ENCODE peak calls at places on chromosome 3, in nine cellular contexts. K, E, U, F, O, P, Y, D and V are unnamed samples.

GRCh38 chr3:5309181-5309580 is 121.7 kb downstream of the EDEM1 start:
- DNase-seq in O (no peak), D (no peak), P (no peak), Y (no peak), K (no peak), F (no peak), E (no peak), U (no peak), V (no peak)

GRCh38 chr3:152539191-152539764 is 270.5 kb downstream of the MBNL1 start:
- DNase-seq in P (no peak), O (no peak), Y (no peak), U (no peak), D (no peak), K (no peak), E (no peak), F (peak), V (no peak)

GRCh38 chr3:177478170-177478859 is 281.0 kb upstream of the TBL1XR1 start:
- DNase-seq in D (peak), K (peak), Y (peak), F (peak), O (no peak), E (no peak), U (no peak), P (no peak), V (no peak)

GRCh38 chr3:146746190-146746589 is 141.0 kb upstream of the PLSCR5 start:
- DNase-seq in P (no peak), F (no peak), O (no peak), E (no peak), U (no peak), K (peak), D (peak), Y (no peak), V (no peak)

GRCh38 chr3:184696643-184697042 is 15.2 kb downstream of the MAGEF1 start:
- DNase-seq in K (no peak), U (peak), D (peak), Y (no peak), E (no peak), O (no peak), F (no peak), P (no peak), V (no peak)

GRCh38 chr3:132246212-132246611 is 71.0 kb upstream of the ACP3 start:
- DNase-seq in E (no peak), Y (no peak), U (no peak), O (no peak), P (no peak), F (no peak), D (no peak), K (no peak), V (no peak)

GRCh38 chr3:111803123-111803593 is 55.9 kb upstream of the PHLDB2 start:
- DNase-seq in F (peak), K (peak), D (peak), O (no peak), Y (peak), P (no peak), U (peak), E (peak), V (no peak)

GRCh38 chr3:143775401-143775970 is 72.8 kb downstream of the SLC9A9 start:
- DNase-seq in D (peak), F (peak), Y (no peak), E (no peak), P (no peak), K (peak), O (no peak), U (no peak), V (no peak)

GRCh38 chr3:25820816-25821486 is 31.1 kb downstream of the OXSM start:
- DNase-seq in D (no peak), F (no peak), Y (no peak), E (no peak), P (no peak), O (no peak), K (no peak), U (no peak), V (no peak)

GRCh38 chr3:14522768-14523167 is 17.4 kb downstream of the GRIP2 start:
- DNase-seq in Y (no peak), U (peak), K (no peak), D (no peak), O (no peak), P (no peak), E (peak), F (no peak), V (no peak)

GRCh38 chr3:54772707-54773106 is 155.2 kb downstream of the LRTM1 start:
- DNase-seq in O (peak), D (no peak), E (no peak), K (no peak), P (no peak), U (no peak), Y (no peak), F (no peak), V (no peak)

GRCh38 chr3:32249184-32249782 is 10.8 kb downstream of the CMTM8 start:
- DNase-seq in D (peak), P (no peak), E (no peak), F (no peak), O (no peak), K (peak), U (no peak), Y (no peak), V (no peak)

GRCh38 chr3:51622402-51622801 is 48.6 kb upstream of the TEX264 start:
- DNase-seq in Y (no peak), F (no peak), O (no peak), D (no peak), U (no peak), E (no peak), K (peak), P (no peak), V (no peak)

GRCh38 chr3:189099505-189100290 is 72.1 kb upstream of the TPRG1 start:
- DNase-seq in U (no peak), E (peak), P (no peak), D (peak), F (no peak), K (peak), O (no peak), Y (peak), V (no peak)

GRCh38 chr3:127618891-127619290 is 10.1 kb upstream of the PODXL2 start:
- DNase-seq in E (no peak), Y (no peak), F (no peak), P (no peak), D (no peak), K (no peak), O (no peak), U (peak), V (no peak)

GRCh38 chr3:111971533-111971932 is 7.3 kb upstream of the ABHD10 start:
- DNase-seq in O (no peak), E (no peak), P (no peak), U (no peak), Y (no peak), F (no peak), D (no peak), K (no peak), V (no peak)

GRCh38 chr3:160475889-160476288 is 26.3 kb upstream of the TRIM59 start:
- DNase-seq in F (no peak), O (no peak), E (no peak), D (no peak), Y (no peak), U (no peak), K (no peak), P (no peak), V (no peak)

GRCh38 chr3:59563072-59563605 is 513.3 kb upstream of the CFAP20DC start:
- DNase-seq in O (no peak), D (no peak), P (no peak), K (peak), Y (no peak), U (no peak), F (no peak), E (no peak), V (no peak)

GRCh38 chr3:146124141-146124801 is 36.7 kb downstream of the PLOD2 start:
- DNase-seq in K (no peak), O (no peak), Y (no peak), F (no peak), E (no peak), D (peak), P (no peak), U (no peak), V (no peak)

GRCh38 chr3:157447026-157447694 is 10.5 kb downstream of the PTX3 start:
- DNase-seq in E (no peak), P (no peak), O (no peak), Y (no peak), U (no peak), F (no peak), D (peak), K (peak), V (no peak)

GRCh38 chr3:36193448-36193847 is 186.9 kb upstream of the STAC start:
- DNase-seq in F (no peak), Y (no peak), E (no peak), U (no peak), K (no peak), D (peak), O (no peak), P (no peak), V (no peak)

GRCh38 chr3:107428051-107428858 is 51.0 kb downstream of the CCDC54 start:
- DNase-seq in Y (no peak), O (no peak), E (no peak), F (no peak), U (no peak), D (no peak), P (no peak), K (no peak), V (no peak)

GRCh38 chr3:129313983-129314756 is 35.5 kb downstream of the HMCES start:
- DNase-seq in P (peak), K (peak), D (peak), Y (no peak), U (no peak), F (no peak), O (no peak), E (no peak), V (no peak)

GRCh38 chr3:64801856-64802255 is 114.1 kb upstream of the ADAMTS9 start:
- DNase-seq in K (no peak), U (no peak), P (no peak), O (no peak), F (no peak), E (no peak), Y (no peak), D (no peak), V (no peak)

GRCh38 chr3:146550743-146551510 is 6.5 kb upstream of the PLSCR1 start:
- DNase-seq in D (peak), P (no peak), K (peak), E (no peak), Y (no peak), O (no peak), F (no peak), U (no peak), V (no peak)